ENCODE peak calls at places on chromosomes 11 and 22, in seven cellular contexts. One of them, this sample, is unnamed.

GRCh38 chr11:94330789-94331188 is 26.4 kb downstream of the IZUMO1R start:
- DNase-seq in NCI-H1092 treated with DMSO at 0.1 percent for 48 hours: no peak
- DNase-seq in aorta: no peak
- DNase-seq in mucosa of gallbladder: no peak
- DNase-seq in activated CD4-positive, CD25-positive, alpha-beta regulatory T cell: no peak
- DNase-seq in occipital lobe: no peak
- DNase-seq in retina: no peak
- DNase-seq in this sample: no peak

GRCh38 chr11:47186076-47186936 is at the start of gene PACSIN3:
- DNase-seq in NCI-H1092 treated with DMSO at 0.1 percent for 48 hours: no peak
- DNase-seq in aorta: peak; percentile 84
- DNase-seq in mucosa of gallbladder: no peak
- DNase-seq in activated CD4-positive, CD25-positive, alpha-beta regulatory T cell: peak; percentile 20
- DNase-seq in occipital lobe: no peak
- DNase-seq in retina: peak; percentile 70
- DNase-seq in this sample: no peak

GRCh38 chr11:62508336-62509058 is 38.1 kb downstream of the AHNAK start:
- DNase-seq in NCI-H1092 treated with DMSO at 0.1 percent for 48 hours: no peak
- DNase-seq in aorta: peak; percentile 91
- DNase-seq in mucosa of gallbladder: peak; percentile 86
- DNase-seq in activated CD4-positive, CD25-positive, alpha-beta regulatory T cell: no peak
- DNase-seq in occipital lobe: peak; percentile 73
- DNase-seq in retina: peak; percentile 86
- DNase-seq in this sample: no peak

GRCh38 chr11:122398167-122398566 is 257.4 kb upstream of the UBASH3B start:
- DNase-seq in NCI-H1092 treated with DMSO at 0.1 percent for 48 hours: no peak
- DNase-seq in aorta: no peak
- DNase-seq in mucosa of gallbladder: no peak
- DNase-seq in activated CD4-positive, CD25-positive, alpha-beta regulatory T cell: no peak
- DNase-seq in occipital lobe: no peak
- DNase-seq in retina: no peak
- DNase-seq in this sample: no peak

GRCh38 chr11:64885367-64886286 is 7.2 kb upstream of the EHD1 start:
- DNase-seq in NCI-H1092 treated with DMSO at 0.1 percent for 48 hours: no peak
- DNase-seq in aorta: no peak
- DNase-seq in mucosa of gallbladder: peak; percentile 53
- DNase-seq in activated CD4-positive, CD25-positive, alpha-beta regulatory T cell: no peak
- DNase-seq in occipital lobe: no peak
- DNase-seq in retina: no peak
- DNase-seq in this sample: no peak

GRCh38 chr11:61745796-61746653 is 6.4 kb upstream of the MYRF start:
- DNase-seq in NCI-H1092 treated with DMSO at 0.1 percent for 48 hours: no peak
- DNase-seq in aorta: no peak
- DNase-seq in mucosa of gallbladder: no peak
- DNase-seq in activated CD4-positive, CD25-positive, alpha-beta regulatory T cell: no peak
- DNase-seq in occipital lobe: no peak
- DNase-seq in retina: peak; percentile 72
- DNase-seq in this sample: no peak

GRCh38 chr11:117045196-117045595 is 53.0 kb downstream of the SIK3 start:
- DNase-seq in NCI-H1092 treated with DMSO at 0.1 percent for 48 hours: no peak
- DNase-seq in aorta: no peak
- DNase-seq in mucosa of gallbladder: no peak
- DNase-seq in activated CD4-positive, CD25-positive, alpha-beta regulatory T cell: no peak
- DNase-seq in occipital lobe: no peak
- DNase-seq in retina: no peak
- DNase-seq in this sample: no peak

GRCh38 chr11:9688716-9689511 is 25.0 kb downstream of the SWAP70 start:
- DNase-seq in NCI-H1092 treated with DMSO at 0.1 percent for 48 hours: no peak
- DNase-seq in aorta: no peak
- DNase-seq in mucosa of gallbladder: no peak
- DNase-seq in activated CD4-positive, CD25-positive, alpha-beta regulatory T cell: no peak
- DNase-seq in occipital lobe: peak; percentile 44
- DNase-seq in retina: peak; percentile 31
- DNase-seq in this sample: no peak

GRCh38 chr11:1199689-1200610 is 22.9 kb upstream of the MUC5B start:
- DNase-seq in NCI-H1092 treated with DMSO at 0.1 percent for 48 hours: no peak
- DNase-seq in aorta: peak; percentile 75
- DNase-seq in mucosa of gallbladder: no peak
- DNase-seq in activated CD4-positive, CD25-positive, alpha-beta regulatory T cell: no peak
- DNase-seq in occipital lobe: no peak
- DNase-seq in retina: no peak
- DNase-seq in this sample: no peak

GRCh38 chr22:37161442-37161841 is 11.7 kb upstream of the IL2RB start:
- DNase-seq in NCI-H1092 treated with DMSO at 0.1 percent for 48 hours: no peak
- DNase-seq in aorta: no peak
- DNase-seq in mucosa of gallbladder: no peak
- DNase-seq in activated CD4-positive, CD25-positive, alpha-beta regulatory T cell: no peak
- DNase-seq in occipital lobe: no peak
- DNase-seq in retina: no peak
- DNase-seq in this sample: no peak

GRCh38 chr11:65442952-65443351 is 20.4 kb downstream of the NEAT1 start:
- DNase-seq in NCI-H1092 treated with DMSO at 0.1 percent for 48 hours: no peak
- DNase-seq in aorta: no peak
- DNase-seq in mucosa of gallbladder: no peak
- DNase-seq in activated CD4-positive, CD25-positive, alpha-beta regulatory T cell: no peak
- DNase-seq in occipital lobe: no peak
- DNase-seq in retina: no peak
- DNase-seq in this sample: no peak

GRCh38 chr22:20062766-20063083 is 17.3 kb upstream of the DGCR8 start:
- DNase-seq in NCI-H1092 treated with DMSO at 0.1 percent for 48 hours: no peak
- DNase-seq in aorta: no peak
- DNase-seq in mucosa of gallbladder: no peak
- DNase-seq in activated CD4-positive, CD25-positive, alpha-beta regulatory T cell: no peak
- DNase-seq in occipital lobe: no peak
- DNase-seq in retina: no peak
- DNase-seq in this sample: no peak

GRCh38 chr11:11806074-11806473 is 35.7 kb upstream of the USP47 start:
- DNase-seq in NCI-H1092 treated with DMSO at 0.1 percent for 48 hours: no peak
- DNase-seq in aorta: no peak
- DNase-seq in mucosa of gallbladder: no peak
- DNase-seq in activated CD4-positive, CD25-positive, alpha-beta regulatory T cell: no peak
- DNase-seq in occipital lobe: no peak
- DNase-seq in retina: no peak
- DNase-seq in this sample: no peak

GRCh38 chr11:125449586-125449985 is 46.5 kb downstream of the FEZ1 start:
- DNase-seq in NCI-H1092 treated with DMSO at 0.1 percent for 48 hours: no peak
- DNase-seq in aorta: no peak
- DNase-seq in mucosa of gallbladder: no peak
- DNase-seq in activated CD4-positive, CD25-positive, alpha-beta regulatory T cell: no peak
- DNase-seq in occipital lobe: no peak
- DNase-seq in retina: no peak
- DNase-seq in this sample: no peak

GRCh38 chr11:134654161-134654915 is 242.3 kb upstream of the B3GAT1 start:
- DNase-seq in NCI-H1092 treated with DMSO at 0.1 percent for 48 hours: no peak
- DNase-seq in aorta: no peak
- DNase-seq in mucosa of gallbladder: peak; percentile 8
- DNase-seq in activated CD4-positive, CD25-positive, alpha-beta regulatory T cell: no peak
- DNase-seq in occipital lobe: no peak
- DNase-seq in retina: no peak
- DNase-seq in this sample: no peak

GRCh38 chr22:34709641-34710040 is 356.3 kb upstream of the ISX start:
- DNase-seq in NCI-H1092 treated with DMSO at 0.1 percent for 48 hours: no peak
- DNase-seq in aorta: no peak
- DNase-seq in mucosa of gallbladder: no peak
- DNase-seq in activated CD4-positive, CD25-positive, alpha-beta regulatory T cell: no peak
- DNase-seq in occipital lobe: no peak
- DNase-seq in retina: no peak
- DNase-seq in this sample: no peak

GRCh38 chr11:83046626-83047172 is 25.0 kb downstream of the RAB30 start:
- DNase-seq in NCI-H1092 treated with DMSO at 0.1 percent for 48 hours: no peak
- DNase-seq in aorta: no peak
- DNase-seq in mucosa of gallbladder: no peak
- DNase-seq in activated CD4-positive, CD25-positive, alpha-beta regulatory T cell: no peak
- DNase-seq in occipital lobe: no peak
- DNase-seq in retina: no peak
- DNase-seq in this sample: no peak

This sample was measured in COR-L47.